ENCODE peak calls at places on chromosomes 2 and 18, in seven cellular contexts. Q is AG09309; J is osteocyte; H is effector memory CD4-positive, alpha-beta T cell; Y is frontal cortex; Z is left cardiac atrium; K is activated T-cell treated with anti-CD3 and anti-CD28 coated beads, Interleukin-2, amount 50 U/mL, for 1 hour. F is an unnamed sample.

GRCh38 chr18:28095041-28095440 is 81.9 kb downstream of the CDH2 start:
- DNase-seq in Q (no peak), J (no peak), H (no peak), Y (no peak), Z (no peak), K (no peak), F (no peak)

GRCh38 chr2:221104391-221104811 is 467.7 kb downstream of the EPHA4 start:
- DNase-seq in Q (no peak), J (no peak), H (no peak), Y (peak; percentile 38), Z (peak; percentile 92), K (no peak), F (no peak)

GRCh38 chr2:240732911-240733622 is 41.4 kb downstream of the AQP12A start:
- DNase-seq in Q (no peak), J (no peak), H (no peak), Y (no peak), Z (no peak), K (no peak), F (no peak)

GRCh38 chr2:126914811-126915500 is 16.3 kb downstream of the TEX51 start:
- DNase-seq in Q (no peak), J (peak; percentile 63), H (no peak), Y (no peak), Z (no peak), K (no peak), F (no peak)

GRCh38 chr2:72149556-72150156 is 2.0 kb upstream of the CYP26B1 start:
- DNase-seq in Q (no peak), J (peak; percentile 72), H (no peak), Y (no peak), Z (peak; percentile 23), K (no peak), F (no peak)

GRCh38 chr2:240523451-240524281 is 34.1 kb downstream of the ANKMY1 start:
- DNase-seq in Q (no peak), J (peak; percentile 78), H (no peak), Y (no peak), Z (peak; percentile 10), K (no peak), F (no peak)

GRCh38 chr2:172404824-172405223 is 22.6 kb upstream of the ITGA6 start:
- DNase-seq in Q (peak; percentile 61), J (no peak), H (no peak), Y (no peak), Z (no peak), K (no peak), F (peak; percentile 63)

GRCh38 chr2:74736589-74736988 is 82.5 kb downstream of the SEMA4F start:
- DNase-seq in Q (no peak), J (no peak), H (no peak), Y (no peak), Z (no peak), K (no peak), F (no peak)

GRCh38 chr2:190283783-190284182 is 35.8 kb downstream of the HIBCH start:
- DNase-seq in Q (peak; percentile 21), J (no peak), H (no peak), Y (no peak), Z (no peak), K (no peak), F (peak; percentile 9)

GRCh38 chr2:74119324-74119723 is 28.4 kb downstream of the BOLA3 start:
- DNase-seq in Q (no peak), J (no peak), H (no peak), Y (no peak), Z (no peak), K (no peak), F (no peak)

GRCh38 chr2:54897420-54898310 is 152.6 kb downstream of the RTN4 start:
- DNase-seq in Q (no peak), J (no peak), H (no peak), Y (no peak), Z (no peak), K (no peak), F (no peak)

GRCh38 chr2:177352441-177353070 is 40.0 kb upstream of the AGPS start:
- DNase-seq in Q (no peak), J (no peak), H (no peak), Y (no peak), Z (no peak), K (no peak), F (no peak)

GRCh38 chr2:84865181-84865783 is 15.6 kb downstream of the TRABD2A start:
- DNase-seq in Q (no peak), J (no peak), H (no peak), Y (peak; percentile 40), Z (no peak), K (no peak), F (no peak)

GRCh38 chr18:23226930-23227728 is 91.8 kb downstream of the CABLES1 start:
- DNase-seq in Q (peak; percentile 55), J (no peak), H (no peak), Y (no peak), Z (peak; percentile 74), K (no peak), F (peak; percentile 75)

GRCh38 chr2:37355735-37356134 is 11.3 kb downstream of the QPCT start:
- DNase-seq in Q (no peak), J (no peak), H (no peak), Y (no peak), Z (no peak), K (no peak), F (no peak)

GRCh38 chr2:99656938-99657337 is 167.1 kb upstream of the REV1 start:
- DNase-seq in Q (no peak), J (peak; percentile 30), H (no peak), Y (no peak), Z (no peak), K (no peak), F (no peak)

F was measured in non-pigmented ciliary epithelial cell.